ENCODE peak calls at places on chromosome 22, in four cellular contexts. I is K562, Q is HepG2, G is SK-N-SH. N is an unnamed sample.

GRCh38 chr22:21861290-21861848 is 6.1 kb downstream of the MAPK1 start:
- DNase-seq in I (no peak), Q (no peak), G (no peak), N (no peak)

GRCh38 chr22:49026476-49027121 is 801.1 kb downstream of the BRD1 start:
- DNase-seq in I (no peak), Q (no peak), G (peak), N (no peak)

GRCh38 chr22:26835929-26836528 is 178.6 kb downstream of the MIAT start:
- DNase-seq in I (peak), Q (peak), G (peak), N (no peak)

GRCh38 chr22:27133951-27134664 is 476.7 kb downstream of the MIAT start:
- DNase-seq in I (peak), Q (no peak), G (no peak), N (no peak)

GRCh38 chr22:47434336-47435203 is 672.1 kb downstream of the TBC1D22A start:
- DNase-seq in I (no peak), Q (no peak), G (no peak), N (no peak)

GRCh38 chr22:31734512-31734911 is 15.4 kb downstream of the PRR14L start:
- DNase-seq in I (no peak), Q (peak), G (peak), N (no peak)

GRCh38 chr22:36541831-36542391 is 12.9 kb upstream of the EIF3D start:
- DNase-seq in I (peak), Q (no peak), G (no peak), N (no peak)

GRCh38 chr22:49214976-49215375 is 612.7 kb downstream of the BRD1 start:
- DNase-seq in I (no peak), Q (no peak), G (no peak), N (no peak)

GRCh38 chr22:42343136-42343484 is 72.7 kb upstream of the TCF20 start:
- DNase-seq in I (no peak), Q (no peak), G (no peak), N (no peak)

GRCh38 chr22:50724616-50725015 is 13.4 kb upstream of the ACR start:
- DNase-seq in I (no peak), Q (no peak), G (no peak), N (no peak)

GRCh38 chr22:50723991-50724390 is 14.0 kb upstream of the ACR start:
- DNase-seq in I (no peak), Q (no peak), G (no peak), N (no peak)

GRCh38 chr22:50727678-50728522 is 10.1 kb upstream of the ACR start:
- DNase-seq in I (no peak), Q (no peak), G (no peak), N (no peak)

GRCh38 chr22:50726643-50727340 is 11.2 kb upstream of the ACR start:
- DNase-seq in I (no peak), Q (peak), G (no peak), N (no peak)

GRCh38 chr22:50725597-50725996 is 12.4 kb upstream of the ACR start:
- DNase-seq in I (no peak), Q (no peak), G (no peak), N (no peak)
- TF ChIP-seq EP300 in I (no peak), Q (no peak), G (no peak), N (no peak)

DNA sequence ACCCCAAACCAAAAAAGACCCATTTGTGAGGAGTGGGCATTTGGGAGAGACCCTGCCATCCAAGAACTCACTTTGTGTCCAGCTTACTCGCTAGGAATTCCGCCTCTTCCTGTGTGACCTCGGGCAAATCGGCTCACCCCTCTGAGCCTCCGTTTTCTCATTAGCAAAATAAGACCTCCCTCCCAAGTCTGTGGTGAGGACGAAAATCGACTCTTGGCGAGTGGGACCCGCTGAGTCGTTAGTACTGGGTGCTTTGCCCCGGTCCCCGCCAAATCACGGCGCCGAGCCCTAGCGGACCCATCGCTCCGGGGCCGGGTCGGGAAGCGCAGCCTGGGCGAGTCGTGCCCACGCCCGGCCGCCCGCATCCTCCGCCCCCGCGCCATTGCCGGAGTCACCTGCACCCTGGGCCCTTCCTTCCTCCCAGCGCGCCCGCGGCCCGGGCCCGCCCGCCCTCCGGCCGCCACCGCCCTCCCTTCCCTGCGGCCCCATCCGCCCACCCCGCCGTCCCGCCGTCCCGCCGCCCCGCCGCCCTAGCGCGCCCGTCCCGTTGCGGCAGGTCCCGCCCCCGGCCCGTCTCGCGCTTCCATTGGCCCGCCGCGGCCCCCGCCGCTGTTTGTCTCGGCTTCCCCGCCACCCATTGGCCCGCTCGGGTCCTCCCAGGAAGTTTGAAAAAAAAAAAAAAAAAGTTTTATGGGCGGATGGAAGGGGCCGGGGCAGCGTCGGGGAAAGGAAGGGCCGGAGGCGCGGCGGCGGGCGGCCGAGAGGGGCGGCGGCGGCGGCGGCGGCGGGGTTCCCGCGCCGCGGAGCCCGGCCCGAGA is 48.9 kb downstream of the TRIOBP start:
- DNase-seq in I (peak), Q (peak), G (peak), N (peak)
- TF ChIP-seq NFIC in I (no peak), Q (no peak), G (no peak), N (no peak)

GRCh38 chr22:34702279-34702678 is 363.7 kb upstream of the ISX start:
- DNase-seq in I (no peak), Q (no peak), G (no peak), N (no peak)
- TF ChIP-seq EP300 in I (no peak), Q (no peak), G (no peak), N (no peak)

DNA sequence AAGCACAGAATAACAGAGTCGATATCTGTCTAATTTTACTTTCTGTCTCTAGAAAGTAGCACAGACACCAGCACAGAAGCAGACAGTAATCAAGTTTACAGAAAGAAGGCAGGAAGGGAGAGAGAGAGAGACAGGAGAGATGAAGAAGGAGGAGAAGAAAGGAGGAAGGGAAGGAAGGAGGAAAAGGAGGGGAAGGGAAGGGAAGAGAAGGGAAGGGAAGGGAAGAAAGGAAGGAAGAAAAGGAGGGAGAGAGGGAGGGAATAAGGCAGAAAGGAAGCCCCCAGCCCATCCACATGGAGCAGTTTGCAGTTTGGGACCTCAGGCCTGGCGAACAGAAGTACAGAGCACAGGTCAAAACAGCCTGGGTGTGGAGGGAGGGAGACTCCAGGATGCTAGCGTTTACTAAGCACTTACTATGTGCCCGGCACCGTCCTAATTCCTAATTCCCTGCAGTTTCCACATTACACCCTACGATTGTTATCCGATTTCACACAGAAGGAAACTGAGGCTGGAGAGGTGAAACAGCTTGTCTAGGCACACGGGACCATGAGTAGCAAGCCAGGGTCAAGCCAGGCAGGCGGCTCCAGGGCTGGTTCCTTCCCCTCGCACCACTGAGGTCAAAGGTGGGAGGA is 46.0 kb upstream of the WNT7B start:
- DNase-seq in I (no peak), Q (no peak), G (no peak), N (no peak)
- TF ChIP-seq NFIC in I (no peak), Q (no peak), G (no peak), N (no peak)

GRCh38 chr22:30210235-30210831 is 36.2 kb downstream of the LIF start:
- DNase-seq in I (no peak), Q (peak), G (peak), N (no peak)

GRCh38 chr22:30211124-30211820 is 35.3 kb downstream of the LIF start:
- DNase-seq in I (no peak), Q (no peak), G (peak), N (no peak)

GRCh38 chr22:30214703-30215405 is 31.7 kb downstream of the LIF start:
- DNase-seq in I (no peak), Q (no peak), G (no peak), N (no peak)

GRCh38 chr22:30212996-30213441 is 33.5 kb downstream of the LIF start:
- DNase-seq in I (no peak), Q (no peak), G (peak), N (no peak)

GRCh38 chr22:30212363-30212995 is 34.1 kb downstream of the LIF start:
- DNase-seq in I (peak), Q (peak), G (peak), N (no peak)
- TF ChIP-seq EP300 in I (no peak), Q (peak), G (no peak), N (no peak)

N was measured in GM12878.